ENCODE peak calls at places on chromosome 21, in nine cellular contexts. One of them, this sample, is unnamed.
A peak's percentile ranks its signal among the peaks of the same experiment; 100 is the strongest.

GRCh38 chr21:37207441-37208009 is 59.6 kb downstream of the VPS26C start:
- DNase-seq in neural progenitor cell: no peak
- DNase-seq in CD4-positive, alpha-beta T cell: no peak
- DNase-seq in H9: no peak
- DNase-seq in thoracic aorta: no peak
- DNase-seq in A549: no peak
- DNase-seq in CD4-positive, CD25-positive, alpha-beta regulatory T cell: peak; percentile 32
- DNase-seq in effector memory CD4-positive, alpha-beta T cell: no peak
- DNase-seq in mesendoderm: no peak
- DNase-seq in this sample: no peak

GRCh38 chr21:45971487-45972352 is 9.8 kb upstream of the COL6A1 start:
- DNase-seq in neural progenitor cell: no peak
- DNase-seq in CD4-positive, alpha-beta T cell: no peak
- DNase-seq in H9: no peak
- DNase-seq in thoracic aorta: no peak
- DNase-seq in A549: no peak
- DNase-seq in CD4-positive, CD25-positive, alpha-beta regulatory T cell: no peak
- DNase-seq in effector memory CD4-positive, alpha-beta T cell: no peak
- DNase-seq in mesendoderm: peak; percentile 37
- DNase-seq in this sample: no peak

GRCh38 chr21:39575778-39576177 is 37.0 kb upstream of the B3GALT5 start:
- DNase-seq in neural progenitor cell: no peak
- DNase-seq in CD4-positive, alpha-beta T cell: no peak
- DNase-seq in H9: no peak
- DNase-seq in thoracic aorta: no peak
- DNase-seq in A549: no peak
- DNase-seq in CD4-positive, CD25-positive, alpha-beta regulatory T cell: no peak
- DNase-seq in effector memory CD4-positive, alpha-beta T cell: no peak
- DNase-seq in mesendoderm: peak; percentile 65
- DNase-seq in this sample: no peak

GRCh38 chr21:45997495-45998275 is 16.1 kb downstream of the COL6A1 start:
- DNase-seq in neural progenitor cell: no peak
- DNase-seq in CD4-positive, alpha-beta T cell: no peak
- DNase-seq in H9: no peak
- DNase-seq in thoracic aorta: no peak
- DNase-seq in A549: no peak
- DNase-seq in CD4-positive, CD25-positive, alpha-beta regulatory T cell: no peak
- DNase-seq in effector memory CD4-positive, alpha-beta T cell: no peak
- DNase-seq in mesendoderm: no peak
- DNase-seq in this sample: no peak

GRCh38 chr21:38811257-38811656 is 5.5 kb downstream of the ETS2 start:
- DNase-seq in neural progenitor cell: no peak
- DNase-seq in CD4-positive, alpha-beta T cell: no peak
- DNase-seq in H9: peak; percentile 28
- DNase-seq in thoracic aorta: no peak
- DNase-seq in A549: no peak
- DNase-seq in CD4-positive, CD25-positive, alpha-beta regulatory T cell: no peak
- DNase-seq in effector memory CD4-positive, alpha-beta T cell: no peak
- DNase-seq in mesendoderm: no peak
- DNase-seq in this sample: no peak

GRCh38 chr21:33047231-33047630 is 21.5 kb downstream of the OLIG2 start:
- DNase-seq in neural progenitor cell: no peak
- DNase-seq in CD4-positive, alpha-beta T cell: no peak
- DNase-seq in H9: no peak
- DNase-seq in thoracic aorta: no peak
- DNase-seq in A549: no peak
- DNase-seq in CD4-positive, CD25-positive, alpha-beta regulatory T cell: no peak
- DNase-seq in effector memory CD4-positive, alpha-beta T cell: no peak
- DNase-seq in mesendoderm: no peak
- DNase-seq in this sample: no peak

GRCh38 chr21:45577806-45578801 is 35.9 kb upstream of the SLC19A1 start:
- DNase-seq in neural progenitor cell: no peak
- DNase-seq in CD4-positive, alpha-beta T cell: no peak
- DNase-seq in H9: peak; percentile 27
- DNase-seq in thoracic aorta: no peak
- DNase-seq in A549: no peak
- DNase-seq in CD4-positive, CD25-positive, alpha-beta regulatory T cell: no peak
- DNase-seq in effector memory CD4-positive, alpha-beta T cell: no peak
- DNase-seq in mesendoderm: no peak
- DNase-seq in this sample: no peak

GRCh38 chr21:45031231-45032191 is 42.9 kb upstream of the ADARB1 start:
- DNase-seq in neural progenitor cell: no peak
- DNase-seq in CD4-positive, alpha-beta T cell: no peak
- DNase-seq in H9: peak; percentile 19
- DNase-seq in thoracic aorta: no peak
- DNase-seq in A549: no peak
- DNase-seq in CD4-positive, CD25-positive, alpha-beta regulatory T cell: no peak
- DNase-seq in effector memory CD4-positive, alpha-beta T cell: no peak
- DNase-seq in mesendoderm: no peak
- DNase-seq in this sample: no peak

GRCh38 chr21:33419538-33420123 is 16.4 kb downstream of the IFNGR2 start:
- DNase-seq in neural progenitor cell: no peak
- DNase-seq in CD4-positive, alpha-beta T cell: no peak
- DNase-seq in H9: no peak
- DNase-seq in thoracic aorta: no peak
- DNase-seq in A549: no peak
- DNase-seq in CD4-positive, CD25-positive, alpha-beta regulatory T cell: no peak
- DNase-seq in effector memory CD4-positive, alpha-beta T cell: no peak
- DNase-seq in mesendoderm: no peak
- DNase-seq in this sample: no peak

GRCh38 chr21:39006653-39007417 is 176.4 kb downstream of the PSMG1 start:
- DNase-seq in neural progenitor cell: no peak
- DNase-seq in CD4-positive, alpha-beta T cell: no peak
- DNase-seq in H9: no peak
- DNase-seq in thoracic aorta: peak; percentile 48
- DNase-seq in A549: no peak
- DNase-seq in CD4-positive, CD25-positive, alpha-beta regulatory T cell: no peak
- DNase-seq in effector memory CD4-positive, alpha-beta T cell: no peak
- DNase-seq in mesendoderm: no peak
- DNase-seq in this sample: no peak

GRCh38 chr21:16633851-16634521 is 878.9 kb upstream of the CXADR start:
- DNase-seq in neural progenitor cell: no peak
- DNase-seq in CD4-positive, alpha-beta T cell: no peak
- DNase-seq in H9: no peak
- DNase-seq in thoracic aorta: no peak
- DNase-seq in A549: no peak
- DNase-seq in CD4-positive, CD25-positive, alpha-beta regulatory T cell: no peak
- DNase-seq in effector memory CD4-positive, alpha-beta T cell: no peak
- DNase-seq in mesendoderm: no peak
- DNase-seq in this sample: no peak

GRCh38 chr21:29801122-29801521 is 138.7 kb downstream of the GRIK1 start:
- DNase-seq in neural progenitor cell: no peak
- DNase-seq in CD4-positive, alpha-beta T cell: no peak
- DNase-seq in H9: no peak
- DNase-seq in thoracic aorta: no peak
- DNase-seq in A549: no peak
- DNase-seq in CD4-positive, CD25-positive, alpha-beta regulatory T cell: no peak
- DNase-seq in effector memory CD4-positive, alpha-beta T cell: no peak
- DNase-seq in mesendoderm: no peak
- DNase-seq in this sample: no peak

GRCh38 chr21:27954806-27955205 is 987.9 kb upstream of the ADAMTS5 start:
- DNase-seq in neural progenitor cell: no peak
- DNase-seq in CD4-positive, alpha-beta T cell: no peak
- DNase-seq in H9: no peak
- DNase-seq in thoracic aorta: no peak
- DNase-seq in A549: no peak
- DNase-seq in CD4-positive, CD25-positive, alpha-beta regulatory T cell: no peak
- DNase-seq in effector memory CD4-positive, alpha-beta T cell: no peak
- DNase-seq in mesendoderm: no peak
- DNase-seq in this sample: no peak

GRCh38 chr21:43280949-43281633 is 112.3 kb downstream of the CRYAA start:
- DNase-seq in neural progenitor cell: no peak
- DNase-seq in CD4-positive, alpha-beta T cell: no peak
- DNase-seq in H9: no peak
- DNase-seq in thoracic aorta: no peak
- DNase-seq in A549: no peak
- DNase-seq in CD4-positive, CD25-positive, alpha-beta regulatory T cell: no peak
- DNase-seq in effector memory CD4-positive, alpha-beta T cell: no peak
- DNase-seq in mesendoderm: no peak
- DNase-seq in this sample: no peak

GRCh38 chr21:43278359-43278758 is 109.6 kb downstream of the CRYAA start:
- DNase-seq in neural progenitor cell: no peak
- DNase-seq in CD4-positive, alpha-beta T cell: no peak
- DNase-seq in H9: no peak
- DNase-seq in thoracic aorta: no peak
- DNase-seq in A549: no peak
- DNase-seq in CD4-positive, CD25-positive, alpha-beta regulatory T cell: no peak
- DNase-seq in effector memory CD4-positive, alpha-beta T cell: no peak
- DNase-seq in mesendoderm: no peak
- DNase-seq in this sample: no peak

GRCh38 chr21:43277481-43278351 is 108.9 kb downstream of the CRYAA start:
- DNase-seq in neural progenitor cell: peak; percentile 28
- DNase-seq in CD4-positive, alpha-beta T cell: no peak
- DNase-seq in H9: no peak
- DNase-seq in thoracic aorta: no peak
- DNase-seq in A549: no peak
- DNase-seq in CD4-positive, CD25-positive, alpha-beta regulatory T cell: no peak
- DNase-seq in effector memory CD4-positive, alpha-beta T cell: no peak
- DNase-seq in mesendoderm: peak; percentile 13
- DNase-seq in this sample: no peak

GRCh38 chr21:43279578-43279894 is 110.7 kb downstream of the CRYAA start:
- DNase-seq in neural progenitor cell: no peak
- DNase-seq in CD4-positive, alpha-beta T cell: no peak
- DNase-seq in H9: no peak
- DNase-seq in thoracic aorta: no peak
- DNase-seq in A549: no peak
- DNase-seq in CD4-positive, CD25-positive, alpha-beta regulatory T cell: no peak
- DNase-seq in effector memory CD4-positive, alpha-beta T cell: no peak
- DNase-seq in mesendoderm: no peak
- DNase-seq in this sample: no peak

DNA sequence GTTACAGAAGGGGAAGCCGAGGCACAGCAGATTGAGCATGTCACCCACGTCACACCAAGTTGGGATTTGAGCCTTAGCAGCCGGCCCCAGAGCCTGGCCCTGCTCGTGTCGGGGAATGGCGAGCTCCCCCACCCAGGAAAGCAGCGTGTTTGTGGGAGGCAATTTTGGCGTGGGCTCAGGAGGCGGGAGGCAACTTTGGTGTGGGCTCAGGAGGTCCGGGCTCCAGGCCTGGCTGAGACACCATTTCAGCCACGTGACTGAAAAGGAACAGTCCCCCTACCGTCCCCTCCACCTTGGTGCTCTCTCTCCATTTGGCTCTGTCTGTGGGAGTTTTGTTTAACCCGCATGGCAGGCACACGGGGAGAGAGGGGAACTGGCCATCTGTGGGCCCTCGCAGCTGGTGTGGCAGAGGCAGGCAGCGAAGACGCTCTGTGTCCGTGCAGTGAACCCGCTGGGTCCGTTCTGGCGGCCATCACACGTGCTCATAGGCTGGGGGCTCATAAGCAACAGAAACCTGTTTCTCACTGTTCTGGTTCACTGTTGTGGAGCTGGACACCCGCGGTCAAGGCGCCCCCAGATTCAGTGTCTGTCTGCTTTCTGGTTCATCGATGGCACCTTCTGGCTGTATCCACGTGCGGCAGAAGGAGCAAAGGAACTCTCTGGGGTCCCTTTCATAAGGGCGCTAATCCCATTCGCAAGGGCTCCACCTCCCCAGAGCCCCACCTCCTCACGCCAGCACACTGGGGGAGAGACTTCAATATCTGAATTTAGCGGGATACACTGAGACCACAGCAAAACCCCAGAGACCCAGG is 110.2 kb downstream of the CRYAA start:
- DNase-seq in neural progenitor cell: no peak
- DNase-seq in CD4-positive, alpha-beta T cell: no peak
- DNase-seq in H9: no peak
- DNase-seq in thoracic aorta: no peak
- DNase-seq in A549: no peak
- DNase-seq in CD4-positive, CD25-positive, alpha-beta regulatory T cell: no peak
- DNase-seq in effector memory CD4-positive, alpha-beta T cell: no peak
- DNase-seq in mesendoderm: no peak
- DNase-seq in this sample: no peak
- H3K27ac ChIP-seq in neural progenitor cell: no peak overlapping the region
- H3K27ac ChIP-seq in CD4-positive, alpha-beta T cell: no peak overlapping the region
- H3K27ac ChIP-seq in H9: no peak overlapping the region
- H3K27ac ChIP-seq in thoracic aorta: no peak overlapping the region
- H3K27ac ChIP-seq in A549: no peak overlapping the region
- H3K27ac ChIP-seq in CD4-positive, CD25-positive, alpha-beta regulatory T cell: no peak overlapping the region
- H3K27ac ChIP-seq in effector memory CD4-positive, alpha-beta T cell: no peak overlapping the region
- H3K27ac ChIP-seq in mesendoderm: no peak overlapping the region
- H3K27ac ChIP-seq in this sample: no peak overlapping the region

GRCh38 chr21:36150192-36150711 is 6.4 kb upstream of the DOP1B start:
- DNase-seq in neural progenitor cell: no peak
- DNase-seq in CD4-positive, alpha-beta T cell: no peak
- DNase-seq in H9: no peak
- DNase-seq in thoracic aorta: no peak
- DNase-seq in A549: no peak
- DNase-seq in CD4-positive, CD25-positive, alpha-beta regulatory T cell: peak; percentile 39
- DNase-seq in effector memory CD4-positive, alpha-beta T cell: no peak
- DNase-seq in mesendoderm: no peak
- DNase-seq in this sample: no peak
- H3K27ac ChIP-seq in neural progenitor cell: no peak overlapping the region
- H3K27ac ChIP-seq in CD4-positive, alpha-beta T cell: no peak overlapping the region
- H3K27ac ChIP-seq in H9: no peak overlapping the region
- H3K27ac ChIP-seq in thoracic aorta: peak overlapping the region; percentile 85
- H3K27ac ChIP-seq in A549: no peak overlapping the region
- H3K27ac ChIP-seq in CD4-positive, CD25-positive, alpha-beta regulatory T cell: no peak overlapping the region
- H3K27ac ChIP-seq in effector memory CD4-positive, alpha-beta T cell: no peak overlapping the region
- H3K27ac ChIP-seq in mesendoderm: no peak overlapping the region
- H3K27ac ChIP-seq in this sample: no peak overlapping the region

DNA sequence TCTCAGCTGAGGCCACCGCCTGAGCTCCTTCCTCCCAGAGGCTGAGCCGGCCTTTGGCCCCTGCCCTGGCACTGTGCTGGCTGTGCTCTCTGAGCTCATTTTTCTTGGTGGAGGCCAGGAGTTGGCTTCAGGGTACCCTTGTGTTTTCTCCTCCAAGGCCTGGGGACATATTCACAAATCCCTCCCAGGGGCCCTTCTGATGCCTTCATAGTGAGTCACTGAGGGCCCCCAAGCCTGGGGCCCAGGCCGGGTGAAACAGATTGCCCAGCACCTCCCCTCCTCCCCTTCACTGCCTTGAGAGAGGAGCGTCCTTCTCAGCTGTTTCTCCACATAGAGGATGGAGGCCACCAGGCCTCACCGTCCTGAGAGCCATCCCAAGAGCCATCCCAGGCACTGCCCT is 105.8 kb downstream of the SIK1 start:
- DNase-seq in neural progenitor cell: no peak
- DNase-seq in CD4-positive, alpha-beta T cell: no peak
- DNase-seq in H9: no peak
- DNase-seq in thoracic aorta: no peak
- DNase-seq in A549: no peak
- DNase-seq in CD4-positive, CD25-positive, alpha-beta regulatory T cell: no peak
- DNase-seq in effector memory CD4-positive, alpha-beta T cell: no peak
- DNase-seq in mesendoderm: no peak
- DNase-seq in this sample: no peak
- H3K27ac ChIP-seq in neural progenitor cell: no peak overlapping the region
- H3K27ac ChIP-seq in CD4-positive, alpha-beta T cell: no peak overlapping the region
- H3K27ac ChIP-seq in H9: no peak overlapping the region
- H3K27ac ChIP-seq in thoracic aorta: no peak overlapping the region
- H3K27ac ChIP-seq in A549: peak overlapping the region; percentile 24
- H3K27ac ChIP-seq in CD4-positive, CD25-positive, alpha-beta regulatory T cell: no peak overlapping the region
- H3K27ac ChIP-seq in effector memory CD4-positive, alpha-beta T cell: no peak overlapping the region
- H3K27ac ChIP-seq in mesendoderm: no peak overlapping the region
- H3K27ac ChIP-seq in this sample: no peak overlapping the region

DNA sequence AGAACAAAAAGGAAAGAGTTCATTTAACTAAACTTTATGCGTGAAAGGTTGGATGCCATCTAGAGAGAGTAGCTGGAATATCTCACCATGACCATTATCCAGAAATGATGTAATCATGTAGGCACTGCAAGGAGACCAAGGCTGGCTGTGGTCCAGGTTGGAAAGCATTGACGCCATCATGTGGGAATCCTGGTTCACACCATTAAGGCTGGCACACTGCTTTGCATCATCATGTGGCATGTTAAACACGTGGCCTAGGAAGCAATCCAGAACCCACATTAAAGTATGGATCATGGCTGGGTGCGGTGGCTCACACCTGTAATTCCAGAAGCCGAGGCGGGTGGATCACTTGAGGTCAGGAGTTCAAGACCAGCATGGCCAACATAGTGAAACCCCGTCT is 4.3 kb downstream of the ADAMTS1 start:
- DNase-seq in neural progenitor cell: no peak
- DNase-seq in CD4-positive, alpha-beta T cell: no peak
- DNase-seq in H9: no peak
- DNase-seq in thoracic aorta: peak; percentile 56
- DNase-seq in A549: no peak
- DNase-seq in CD4-positive, CD25-positive, alpha-beta regulatory T cell: no peak
- DNase-seq in effector memory CD4-positive, alpha-beta T cell: no peak
- DNase-seq in mesendoderm: peak; percentile 46
- DNase-seq in this sample: no peak
- H3K27ac ChIP-seq in neural progenitor cell: no peak overlapping the region
- H3K27ac ChIP-seq in CD4-positive, alpha-beta T cell: no peak overlapping the region
- H3K27ac ChIP-seq in H9: no peak overlapping the region
- H3K27ac ChIP-seq in thoracic aorta: peak overlapping the region; percentile 91
- H3K27ac ChIP-seq in A549: no peak overlapping the region
- H3K27ac ChIP-seq in CD4-positive, CD25-positive, alpha-beta regulatory T cell: no peak overlapping the region
- H3K27ac ChIP-seq in effector memory CD4-positive, alpha-beta T cell: no peak overlapping the region
- H3K27ac ChIP-seq in mesendoderm: no peak overlapping the region
- H3K27ac ChIP-seq in this sample: no peak overlapping the region